ENCODE peak calls at places on chromosomes 2 and 18, in eight cellular contexts. One of them, this sample, is unnamed.

GRCh38 chr18:8963876-8964275 is 138.6 kb upstream of the NDUFV2 start:
- DNase-seq in NCI-H510A: no peak
- DNase-seq in activated T-cell treated with anti-CD3 and anti-CD28 coated beads for 1 hour: no peak
- DNase-seq in AML-193: no peak
- DNase-seq in NCI-H524: no peak
- DNase-seq in breast epithelium: no peak
- DNase-seq in cardiac muscle cell: no peak
- DNase-seq in midbrain: no peak
- DNase-seq in this sample: no peak

GRCh38 chr2:195737531-195738162 is 80.6 kb downstream of the SLC39A10 start:
- DNase-seq in activated T-cell treated with anti-CD3 and anti-CD28 coated beads for 1 hour: no peak
- DNase-seq in NCI-H510A: no peak
- DNase-seq in midbrain: no peak
- DNase-seq in cardiac muscle cell: no peak
- DNase-seq in breast epithelium: no peak
- DNase-seq in NCI-H524: no peak
- DNase-seq in AML-193: no peak
- DNase-seq in this sample: no peak

GRCh38 chr2:232203936-232204335 is 174.6 kb upstream of the ALPP start:
- DNase-seq in activated T-cell treated with anti-CD3 and anti-CD28 coated beads for 1 hour: no peak
- DNase-seq in cardiac muscle cell: no peak
- DNase-seq in AML-193: no peak
- DNase-seq in midbrain: no peak
- DNase-seq in NCI-H510A: no peak
- DNase-seq in NCI-H524: no peak
- DNase-seq in breast epithelium: no peak
- DNase-seq in this sample: no peak

GRCh38 chr2:7672027-7672684 is 754.9 kb downstream of the RNF144A start:
- DNase-seq in cardiac muscle cell: peak; percentile 30
- DNase-seq in NCI-H524: peak; percentile 42
- DNase-seq in NCI-H510A: no peak
- DNase-seq in midbrain: no peak
- DNase-seq in breast epithelium: no peak
- DNase-seq in AML-193: peak; percentile 29
- DNase-seq in activated T-cell treated with anti-CD3 and anti-CD28 coated beads for 1 hour: peak; percentile 28
- DNase-seq in this sample: peak; percentile 22

GRCh38 chr18:73545497-73545896 is 602.1 kb downstream of the FBXO15 start:
- DNase-seq in activated T-cell treated with anti-CD3 and anti-CD28 coated beads for 1 hour: no peak
- DNase-seq in NCI-H510A: no peak
- DNase-seq in NCI-H524: no peak
- DNase-seq in breast epithelium: no peak
- DNase-seq in AML-193: no peak
- DNase-seq in cardiac muscle cell: no peak
- DNase-seq in midbrain: no peak
- DNase-seq in this sample: no peak

GRCh38 chr2:16581241-16581640 is 84.4 kb downstream of the CYRIA start:
- DNase-seq in cardiac muscle cell: no peak
- DNase-seq in breast epithelium: no peak
- DNase-seq in NCI-H524: no peak
- DNase-seq in NCI-H510A: no peak
- DNase-seq in activated T-cell treated with anti-CD3 and anti-CD28 coated beads for 1 hour: no peak
- DNase-seq in midbrain: no peak
- DNase-seq in AML-193: no peak
- DNase-seq in this sample: no peak

GRCh38 chr2:23757686-23758433 is 169.1 kb downstream of the ATAD2B start:
- DNase-seq in activated T-cell treated with anti-CD3 and anti-CD28 coated beads for 1 hour: no peak
- DNase-seq in midbrain: no peak
- DNase-seq in AML-193: no peak
- DNase-seq in cardiac muscle cell: no peak
- DNase-seq in NCI-H510A: no peak
- DNase-seq in NCI-H524: no peak
- DNase-seq in breast epithelium: no peak
- DNase-seq in this sample: no peak

GRCh38 chr2:160916300-160916699 is 243.9 kb upstream of the TANK start:
- DNase-seq in AML-193: no peak
- DNase-seq in NCI-H524: no peak
- DNase-seq in cardiac muscle cell: no peak
- DNase-seq in activated T-cell treated with anti-CD3 and anti-CD28 coated beads for 1 hour: no peak
- DNase-seq in NCI-H510A: no peak
- DNase-seq in breast epithelium: no peak
- DNase-seq in midbrain: no peak
- DNase-seq in this sample: no peak

GRCh38 chr2:42957109-42958035 is 165.0 kb upstream of the HAAO start:
- DNase-seq in activated T-cell treated with anti-CD3 and anti-CD28 coated beads for 1 hour: no peak
- DNase-seq in NCI-H524: peak; percentile 28
- DNase-seq in NCI-H510A: no peak
- DNase-seq in cardiac muscle cell: no peak
- DNase-seq in midbrain: no peak
- DNase-seq in AML-193: peak; percentile 8
- DNase-seq in breast epithelium: no peak
- DNase-seq in this sample: no peak

GRCh38 chr2:85692039-85692645 is 2.0 kb upstream of the GNLY start:
- DNase-seq in NCI-H510A: no peak
- DNase-seq in breast epithelium: no peak
- DNase-seq in activated T-cell treated with anti-CD3 and anti-CD28 coated beads for 1 hour: no peak
- DNase-seq in AML-193: no peak
- DNase-seq in midbrain: no peak
- DNase-seq in cardiac muscle cell: no peak
- DNase-seq in NCI-H524: no peak
- DNase-seq in this sample: no peak

GRCh38 chr2:212959469-212960117 is 191.8 kb downstream of the IKZF2 start:
- DNase-seq in NCI-H510A: no peak
- DNase-seq in cardiac muscle cell: no peak
- DNase-seq in breast epithelium: no peak
- DNase-seq in NCI-H524: peak; percentile 6
- DNase-seq in midbrain: no peak
- DNase-seq in AML-193: no peak
- DNase-seq in activated T-cell treated with anti-CD3 and anti-CD28 coated beads for 1 hour: no peak
- DNase-seq in this sample: no peak